ENCODE peak calls at places on chromosomes 1 and 21, in nine cellular contexts. One of them, this sample, is unnamed.

GRCh38 chr1:229869225-229869624 is 197.8 kb upstream of the GALNT2 start:
- DNase-seq in germinal center: no peak
- DNase-seq in stimulated activated naive B cell treated with anti-CD40 and anti-IgM and Interleukin-4, amounts not matched to agents 10 μg/mL and 1 μg/mL and 100 μg/mL, for 72 hours: no peak
- DNase-seq in lung: no peak
- DNase-seq in stomach: no peak
- DNase-seq in GM06990: no peak
- DNase-seq in T-helper 1 cell: no peak
- DNase-seq in LoVo: no peak
- DNase-seq in brain pericyte: peak; percentile 39
- DNase-seq in this sample: no peak

GRCh38 chr1:6090996-6091822 is 45.5 kb downstream of the KCNAB2 start:
- DNase-seq in germinal center: no peak
- DNase-seq in stimulated activated naive B cell treated with anti-CD40 and anti-IgM and Interleukin-4, amounts not matched to agents 10 μg/mL and 1 μg/mL and 100 μg/mL, for 72 hours: no peak
- DNase-seq in lung: no peak
- DNase-seq in stomach: no peak
- DNase-seq in GM06990: no peak
- DNase-seq in T-helper 1 cell: no peak
- DNase-seq in LoVo: no peak
- DNase-seq in brain pericyte: no peak
- DNase-seq in this sample: no peak

GRCh38 chr21:41859297-41859980 is 19.7 kb downstream of the PRDM15 start:
- DNase-seq in germinal center: no peak
- DNase-seq in stimulated activated naive B cell treated with anti-CD40 and anti-IgM and Interleukin-4, amounts not matched to agents 10 μg/mL and 1 μg/mL and 100 μg/mL, for 72 hours: no peak
- DNase-seq in lung: no peak
- DNase-seq in stomach: no peak
- DNase-seq in GM06990: no peak
- DNase-seq in T-helper 1 cell: no peak
- DNase-seq in LoVo: no peak
- DNase-seq in brain pericyte: no peak
- DNase-seq in this sample: no peak

GRCh38 chr1:202411421-202411820 is 62.9 kb downstream of the PPP1R12B start:
- DNase-seq in germinal center: no peak
- DNase-seq in stimulated activated naive B cell treated with anti-CD40 and anti-IgM and Interleukin-4, amounts not matched to agents 10 μg/mL and 1 μg/mL and 100 μg/mL, for 72 hours: no peak
- DNase-seq in lung: no peak
- DNase-seq in stomach: no peak
- DNase-seq in GM06990: no peak
- DNase-seq in T-helper 1 cell: no peak
- DNase-seq in LoVo: no peak
- DNase-seq in brain pericyte: no peak
- DNase-seq in this sample: no peak

GRCh38 chr1:191134796-191135195 is 657.1 kb upstream of the BRINP3 start:
- DNase-seq in germinal center: no peak
- DNase-seq in stimulated activated naive B cell treated with anti-CD40 and anti-IgM and Interleukin-4, amounts not matched to agents 10 μg/mL and 1 μg/mL and 100 μg/mL, for 72 hours: no peak
- DNase-seq in lung: no peak
- DNase-seq in stomach: no peak
- DNase-seq in GM06990: no peak
- DNase-seq in T-helper 1 cell: no peak
- DNase-seq in LoVo: no peak
- DNase-seq in brain pericyte: no peak
- DNase-seq in this sample: no peak

GRCh38 chr1:37691497-37692077 is 729 bp upstream of the CDCA8 start:
- DNase-seq in germinal center: peak; percentile 27
- DNase-seq in stimulated activated naive B cell treated with anti-CD40 and anti-IgM and Interleukin-4, amounts not matched to agents 10 μg/mL and 1 μg/mL and 100 μg/mL, for 72 hours: peak; percentile 6
- DNase-seq in lung: peak; percentile 46
- DNase-seq in stomach: peak; percentile 59
- DNase-seq in GM06990: no peak
- DNase-seq in T-helper 1 cell: no peak
- DNase-seq in LoVo: peak; percentile 45
- DNase-seq in brain pericyte: no peak
- DNase-seq in this sample: peak; percentile 41

GRCh38 chr1:164702216-164702615 is 143.2 kb downstream of the PBX1 start:
- DNase-seq in germinal center: no peak
- DNase-seq in stimulated activated naive B cell treated with anti-CD40 and anti-IgM and Interleukin-4, amounts not matched to agents 10 μg/mL and 1 μg/mL and 100 μg/mL, for 72 hours: no peak
- DNase-seq in lung: no peak
- DNase-seq in stomach: no peak
- DNase-seq in GM06990: no peak
- DNase-seq in T-helper 1 cell: no peak
- DNase-seq in LoVo: no peak
- DNase-seq in brain pericyte: no peak
- DNase-seq in this sample: no peak

GRCh38 chr1:151553659-151554058 is 13.6 kb downstream of the TUFT1 start:
- DNase-seq in germinal center: no peak
- DNase-seq in stimulated activated naive B cell treated with anti-CD40 and anti-IgM and Interleukin-4, amounts not matched to agents 10 μg/mL and 1 μg/mL and 100 μg/mL, for 72 hours: no peak
- DNase-seq in lung: no peak
- DNase-seq in stomach: no peak
- DNase-seq in GM06990: no peak
- DNase-seq in T-helper 1 cell: no peak
- DNase-seq in LoVo: no peak
- DNase-seq in brain pericyte: no peak
- DNase-seq in this sample: no peak

GRCh38 chr1:214637722-214638473 is 34.9 kb downstream of the CENPF start:
- DNase-seq in germinal center: peak; percentile 14
- DNase-seq in stimulated activated naive B cell treated with anti-CD40 and anti-IgM and Interleukin-4, amounts not matched to agents 10 μg/mL and 1 μg/mL and 100 μg/mL, for 72 hours: no peak
- DNase-seq in lung: no peak
- DNase-seq in stomach: no peak
- DNase-seq in GM06990: no peak
- DNase-seq in T-helper 1 cell: no peak
- DNase-seq in LoVo: peak; percentile 29
- DNase-seq in brain pericyte: no peak
- DNase-seq in this sample: peak; percentile 62

GRCh38 chr1:65670518-65670917 is 122.2 kb upstream of the PDE4B start:
- DNase-seq in germinal center: no peak
- DNase-seq in stimulated activated naive B cell treated with anti-CD40 and anti-IgM and Interleukin-4, amounts not matched to agents 10 μg/mL and 1 μg/mL and 100 μg/mL, for 72 hours: no peak
- DNase-seq in lung: no peak
- DNase-seq in stomach: no peak
- DNase-seq in GM06990: no peak
- DNase-seq in T-helper 1 cell: no peak
- DNase-seq in LoVo: no peak
- DNase-seq in brain pericyte: no peak
- DNase-seq in this sample: no peak

GRCh38 chr1:234989019-234989418 is 139.6 kb downstream of the TOMM20 start:
- DNase-seq in germinal center: no peak
- DNase-seq in stimulated activated naive B cell treated with anti-CD40 and anti-IgM and Interleukin-4, amounts not matched to agents 10 μg/mL and 1 μg/mL and 100 μg/mL, for 72 hours: peak; percentile 34
- DNase-seq in lung: no peak
- DNase-seq in stomach: no peak
- DNase-seq in GM06990: no peak
- DNase-seq in T-helper 1 cell: no peak
- DNase-seq in LoVo: no peak
- DNase-seq in brain pericyte: no peak
- DNase-seq in this sample: no peak

GRCh38 chr21:20570824-20571232 is 427.4 kb upstream of the NCAM2 start:
- DNase-seq in germinal center: no peak
- DNase-seq in stimulated activated naive B cell treated with anti-CD40 and anti-IgM and Interleukin-4, amounts not matched to agents 10 μg/mL and 1 μg/mL and 100 μg/mL, for 72 hours: no peak
- DNase-seq in lung: no peak
- DNase-seq in stomach: no peak
- DNase-seq in GM06990: no peak
- DNase-seq in T-helper 1 cell: no peak
- DNase-seq in LoVo: no peak
- DNase-seq in brain pericyte: no peak
- DNase-seq in this sample: no peak

GRCh38 chr1:62362952-62363325 is 43.7 kb upstream of the KANK4 start:
- DNase-seq in germinal center: no peak
- DNase-seq in stimulated activated naive B cell treated with anti-CD40 and anti-IgM and Interleukin-4, amounts not matched to agents 10 μg/mL and 1 μg/mL and 100 μg/mL, for 72 hours: no peak
- DNase-seq in lung: no peak
- DNase-seq in stomach: no peak
- DNase-seq in GM06990: no peak
- DNase-seq in T-helper 1 cell: no peak
- DNase-seq in LoVo: no peak
- DNase-seq in brain pericyte: no peak
- DNase-seq in this sample: no peak

GRCh38 chr1:243646841-243647240 is 203.2 kb downstream of the AKT3 start:
- DNase-seq in germinal center: no peak
- DNase-seq in stimulated activated naive B cell treated with anti-CD40 and anti-IgM and Interleukin-4, amounts not matched to agents 10 μg/mL and 1 μg/mL and 100 μg/mL, for 72 hours: no peak
- DNase-seq in lung: no peak
- DNase-seq in stomach: no peak
- DNase-seq in GM06990: no peak
- DNase-seq in T-helper 1 cell: no peak
- DNase-seq in LoVo: no peak
- DNase-seq in brain pericyte: no peak
- DNase-seq in this sample: no peak

GRCh38 chr1:226268421-226269124 is 40.4 kb downstream of the LIN9 start:
- DNase-seq in germinal center: no peak
- DNase-seq in stimulated activated naive B cell treated with anti-CD40 and anti-IgM and Interleukin-4, amounts not matched to agents 10 μg/mL and 1 μg/mL and 100 μg/mL, for 72 hours: no peak
- DNase-seq in lung: no peak
- DNase-seq in stomach: no peak
- DNase-seq in GM06990: no peak
- DNase-seq in T-helper 1 cell: no peak
- DNase-seq in LoVo: no peak
- DNase-seq in brain pericyte: no peak
- DNase-seq in this sample: no peak

GRCh38 chr1:21673277-21673780 is 4.2 kb upstream of the RAP1GAP start:
- DNase-seq in germinal center: no peak
- DNase-seq in stimulated activated naive B cell treated with anti-CD40 and anti-IgM and Interleukin-4, amounts not matched to agents 10 μg/mL and 1 μg/mL and 100 μg/mL, for 72 hours: no peak
- DNase-seq in lung: peak; percentile 69
- DNase-seq in stomach: peak; percentile 82
- DNase-seq in GM06990: no peak
- DNase-seq in T-helper 1 cell: no peak
- DNase-seq in LoVo: no peak
- DNase-seq in brain pericyte: no peak
- DNase-seq in this sample: no peak

GRCh38 chr1:224353975-224354930 is 2.4 kb upstream of the CNIH4 start:
- DNase-seq in germinal center: no peak
- DNase-seq in stimulated activated naive B cell treated with anti-CD40 and anti-IgM and Interleukin-4, amounts not matched to agents 10 μg/mL and 1 μg/mL and 100 μg/mL, for 72 hours: no peak
- DNase-seq in lung: no peak
- DNase-seq in stomach: no peak
- DNase-seq in GM06990: no peak
- DNase-seq in T-helper 1 cell: no peak
- DNase-seq in LoVo: no peak
- DNase-seq in brain pericyte: no peak
- DNase-seq in this sample: no peak

This sample was measured in NAMALWA.